ENCODE peak calls at places on chromosomes 13 and 19, in eight cellular contexts. H is heart right ventricle, K is stomach, N is endodermal cell, V is AG04450, A is adrenal gland, D is cardiac muscle cell, W is tibial artery. Z is an unnamed sample.

GRCh38 chr19:13100031-13100588 is 2.5 kb downstream of the LYL1 start:
- DNase-seq in H (no peak), K (no peak), N (no peak), V (no peak), A (no peak), D (no peak), W (peak), Z (no peak)

GRCh38 chr19:782195-783043 is 14.8 kb upstream of the PTBP1 start:
- DNase-seq in H (no peak), K (peak), N (peak), V (no peak), A (no peak), D (peak), W (no peak), Z (no peak)

GRCh38 chr13:46386996-46387851 is at the start of gene RUBCNL:
- DNase-seq in H (peak), K (no peak), N (peak), V (no peak), A (no peak), D (no peak), W (no peak), Z (peak)

GRCh38 chr19:43872547-43873336 is 45.6 kb downstream of the ZNF283 start:
- DNase-seq in H (no peak), K (no peak), N (no peak), V (no peak), A (no peak), D (peak), W (no peak), Z (no peak)

GRCh38 chr13:88648598-88649373 is 977.6 kb downstream of the SLITRK5 start:
- DNase-seq in H (no peak), K (no peak), N (no peak), V (no peak), A (no peak), D (no peak), W (no peak), Z (no peak)

GRCh38 chr13:90534617-90535340 is 812.7 kb upstream of the MIR17HG start:
- DNase-seq in H (no peak), K (no peak), N (no peak), V (no peak), A (no peak), D (no peak), W (no peak), Z (no peak)

GRCh38 chr19:57191141-57192063 is at the start of gene ZNF264:
- DNase-seq in H (peak), K (peak), N (peak), V (peak), A (peak), D (peak), W (peak), Z (peak)

GRCh38 chr19:1239796-1240737 is 1.5 kb upstream of the ATP5F1D start:
- DNase-seq in H (peak), K (peak), N (peak), V (peak), A (peak), D (peak), W (peak), Z (peak)

GRCh38 chr19:41366089-41366488 is 2.1 kb upstream of the B9D2 start:
- DNase-seq in H (no peak), K (no peak), N (peak), V (no peak), A (no peak), D (no peak), W (no peak), Z (no peak)

GRCh38 chr19:39408392-39409206 is 2.0 kb downstream of the ZFP36 start:
- DNase-seq in H (no peak), K (no peak), N (peak), V (no peak), A (peak), D (peak), W (no peak), Z (peak)

GRCh38 chr19:49301866-49302252 is 23.1 kb downstream of the SLC6A16 start:
- DNase-seq in H (no peak), K (no peak), N (no peak), V (no peak), A (no peak), D (no peak), W (no peak), Z (no peak)

GRCh38 chr13:30804474-30804873 is 69.1 kb downstream of the ALOX5AP start:
- DNase-seq in H (no peak), K (no peak), N (no peak), V (no peak), A (peak), D (no peak), W (no peak), Z (no peak)

GRCh38 chr13:110024646-110024980 is 238.2 kb upstream of the IRS2 start:
- DNase-seq in H (no peak), K (no peak), N (no peak), V (no peak), A (no peak), D (no peak), W (no peak), Z (peak)

GRCh38 chr13:86813198-86813597 is 858.0 kb upstream of the SLITRK5 start:
- DNase-seq in H (no peak), K (no peak), N (no peak), V (no peak), A (no peak), D (no peak), W (no peak), Z (no peak)

GRCh38 chr19:34692541-34692940 is 15.1 kb downstream of the ZNF302 start:
- DNase-seq in H (no peak), K (no peak), N (no peak), V (no peak), A (no peak), D (no peak), W (no peak), Z (no peak)

GRCh38 chr19:43560687-43561086 is 14.6 kb downstream of the XRCC1 start:
- DNase-seq in H (no peak), K (no peak), N (peak), V (no peak), A (no peak), D (no peak), W (no peak), Z (no peak)

GRCh38 chr13:49495783-49496762 is at the start of gene PHF11:
- DNase-seq in H (peak), K (peak), N (peak), V (no peak), A (peak), D (peak), W (peak), Z (peak)

GRCh38 chr13:75481176-75482069 is 546 bp downstream of the TBC1D4 start:
- DNase-seq in H (peak), K (peak), N (peak), V (no peak), A (peak), D (peak), W (peak), Z (peak)

GRCh38 chr13:19067767-19068166 is 113.9 kb downstream of the TUBA3C start:
- DNase-seq in H (no peak), K (no peak), N (no peak), V (no peak), A (no peak), D (no peak), W (no peak), Z (no peak)

GRCh38 chr13:45575146-45575829 is 40.3 kb downstream of the ERICH6B start:
- DNase-seq in H (no peak), K (no peak), N (no peak), V (no peak), A (no peak), D (no peak), W (no peak), Z (no peak)

GRCh38 chr19:3405261-3405653 is 38.9 kb downstream of the NFIC start:
- DNase-seq in H (no peak), K (no peak), N (no peak), V (no peak), A (no peak), D (no peak), W (no peak), Z (no peak)

GRCh38 chr13:33524086-33524485 is 238.5 kb upstream of the STARD13 start:
- DNase-seq in H (no peak), K (no peak), N (no peak), V (peak), A (no peak), D (peak), W (no peak), Z (peak)

GRCh38 chr13:87792878-87793277 is 121.7 kb downstream of the SLITRK5 start:
- DNase-seq in H (no peak), K (no peak), N (peak), V (no peak), A (no peak), D (no peak), W (no peak), Z (no peak)

GRCh38 chr19:55488986-55489710 is 912 bp downstream of the SSC5D start:
- DNase-seq in H (no peak), K (no peak), N (peak), V (no peak), A (no peak), D (peak), W (no peak), Z (peak)

GRCh38 chr19:34336781-34337271 is 28.2 kb upstream of the GPI start:
- DNase-seq in H (no peak), K (no peak), N (no peak), V (no peak), A (peak), D (peak), W (no peak), Z (no peak)

GRCh38 chr13:24680258-24680920 is at the start of gene ATP12A:
- DNase-seq in H (no peak), K (peak), N (peak), V (no peak), A (no peak), D (no peak), W (no peak), Z (no peak)
- TF ChIP-seq CTCF in H (peak), K (no peak), N (peak), V (no peak), A (no peak), D (no peak), W (no peak), Z (no peak)

GRCh38 chr13:111852701-111853100 is 214.2 kb upstream of the SOX1 start:
- DNase-seq in H (no peak), K (no peak), N (peak), V (no peak), A (no peak), D (no peak), W (no peak), Z (no peak)

GRCh38 chr13:111853766-111854165 is 213.2 kb upstream of the SOX1 start:
- DNase-seq in H (no peak), K (no peak), N (peak), V (no peak), A (no peak), D (no peak), W (peak), Z (no peak)

GRCh38 chr13:111853146-111853545 is 213.8 kb upstream of the SOX1 start:
- DNase-seq in H (no peak), K (no peak), N (peak), V (no peak), A (no peak), D (no peak), W (peak), Z (no peak)

GRCh38 chr13:111850458-111850857 is 216.5 kb upstream of the SOX1 start:
- DNase-seq in H (no peak), K (no peak), N (no peak), V (no peak), A (no peak), D (no peak), W (no peak), Z (no peak)

GRCh38 chr13:111850976-111851375 is 216.0 kb upstream of the SOX1 start:
- DNase-seq in H (no peak), K (no peak), N (no peak), V (no peak), A (no peak), D (no peak), W (no peak), Z (no peak)
- H3K4me3 ChIP-seq in H (no peak), K (no peak), N (no peak), V (no peak), A (no peak), D (no peak), W (no peak), Z (no peak)

DNA sequence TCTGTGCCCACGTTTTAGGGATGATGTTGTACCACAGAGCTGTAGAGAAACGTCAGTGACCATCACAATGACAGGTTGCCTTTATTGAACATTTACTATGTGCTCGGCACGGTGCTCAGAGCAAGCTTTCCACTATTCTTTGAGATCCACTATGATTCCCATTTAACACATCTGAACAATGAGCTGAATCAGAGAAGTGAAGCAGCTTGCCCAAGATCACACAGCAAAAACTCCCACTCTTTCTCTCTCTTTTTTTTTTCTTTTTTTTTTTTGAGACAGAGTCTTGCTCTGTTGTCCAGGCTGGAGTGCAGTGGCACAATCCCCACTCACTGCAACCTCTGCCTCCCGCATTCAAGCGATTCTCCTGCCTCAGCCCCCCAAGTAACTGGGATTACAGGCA is 8.1 kb upstream of the TNFSF9 start:
- DNase-seq in H (no peak), K (no peak), N (no peak), V (no peak), A (no peak), D (no peak), W (no peak), Z (no peak)
- TF ChIP-seq CTCF in H (no peak), K (no peak), N (no peak), V (no peak), A (no peak), D (no peak), W (no peak), Z (no peak)

DNA sequence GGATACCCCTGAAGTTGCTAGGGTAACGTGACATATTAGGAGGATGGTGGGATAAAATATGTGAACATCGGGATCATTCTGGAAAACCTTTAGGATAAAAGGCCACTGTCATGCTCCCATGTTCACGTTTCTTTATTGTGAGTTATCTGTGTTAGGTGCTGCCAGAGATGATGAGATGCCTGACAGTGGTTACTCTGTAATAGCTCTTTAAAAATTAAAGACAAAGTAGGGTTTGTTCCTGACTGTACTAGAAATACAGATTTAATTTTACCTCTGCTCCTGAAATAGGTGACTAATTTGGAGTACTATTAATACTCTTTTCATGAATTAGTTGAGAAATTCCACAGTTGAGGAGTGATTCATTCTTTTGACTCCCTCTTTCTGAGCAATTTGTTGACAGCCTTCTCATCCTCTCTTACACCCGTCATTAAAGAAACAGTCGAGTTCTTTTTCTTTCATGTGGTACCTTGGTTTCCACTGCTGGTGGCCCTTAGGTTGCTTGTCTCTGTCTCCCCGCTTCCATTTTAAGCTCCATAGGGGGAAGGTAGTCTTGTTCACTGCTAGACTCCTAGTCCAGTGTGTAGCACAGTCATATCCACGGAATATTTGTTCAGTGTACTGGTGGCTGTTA is 28.4 kb downstream of the SAE1 start:
- DNase-seq in H (no peak), K (no peak), N (no peak), V (no peak), A (no peak), D (peak), W (no peak), Z (no peak)
- H3K4me3 ChIP-seq in H (no peak), K (peak), N (no peak), V (no peak), A (no peak), D (no peak), W (no peak), Z (no peak)

GRCh38 chr19:5338661-5339469 is 1.7 kb downstream of the PTPRS start:
- DNase-seq in H (no peak), K (no peak), N (peak), V (no peak), A (no peak), D (no peak), W (no peak), Z (peak)
- TF ChIP-seq CTCF in H (no peak), K (no peak), N (no peak), V (no peak), A (no peak), D (no peak), W (no peak), Z (no peak)

DNA sequence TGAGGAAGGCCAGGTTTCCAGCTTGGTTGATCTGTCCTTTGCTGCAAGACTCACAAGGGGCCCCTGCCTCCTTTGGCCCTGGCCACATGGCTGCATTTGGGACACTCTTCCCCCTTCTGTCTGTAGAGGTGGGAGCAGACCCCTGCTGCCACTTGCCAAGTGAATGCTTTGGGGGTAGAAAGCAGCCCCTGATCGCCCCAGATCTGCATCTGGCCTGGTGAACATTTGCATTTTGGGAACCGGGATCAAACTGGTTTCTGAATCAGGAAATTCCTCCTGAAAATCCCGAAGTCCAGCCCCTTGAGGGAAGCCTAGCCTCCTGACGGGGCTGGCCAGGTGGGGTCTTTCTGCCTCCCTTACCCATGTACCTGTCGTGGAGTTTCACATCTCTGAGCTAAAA is 14.9 kb downstream of the DPF1 start:
- DNase-seq in H (no peak), K (no peak), N (no peak), V (no peak), A (no peak), D (no peak), W (no peak), Z (no peak)
- H3K4me3 ChIP-seq in H (peak), K (peak), N (no peak), V (peak), A (no peak), D (no peak), W (peak), Z (peak)

GRCh38 chr13:83709751-83710515 is 172.3 kb downstream of the SLITRK1 start:
- DNase-seq in H (no peak), K (no peak), N (no peak), V (no peak), A (no peak), D (no peak), W (no peak), Z (no peak)
- TF ChIP-seq CTCF in H (no peak), K (no peak), N (no peak), V (no peak), A (no peak), D (no peak), W (no peak), Z (no peak)

GRCh38 chr13:66879971-66880370 is 350.2 kb downstream of the PCDH9 start:
- DNase-seq in H (no peak), K (no peak), N (no peak), V (no peak), A (no peak), D (no peak), W (no peak), Z (no peak)
- H3K4me3 ChIP-seq in H (no peak), K (no peak), N (no peak), V (no peak), A (no peak), D (no peak), W (no peak), Z (no peak)

GRCh38 chr13:37918116-37919100 is 48.8 kb upstream of the TRPC4 start:
- DNase-seq in H (no peak), K (no peak), N (peak), V (no peak), A (no peak), D (no peak), W (no peak), Z (no peak)
- TF ChIP-seq CTCF in H (no peak), K (no peak), N (peak), V (no peak), A (no peak), D (no peak), W (no peak), Z (no peak)